ENCODE peak calls at places on chromosomes 1 and 21, in four cellular contexts. B is A549, L is breast epithelium, Y is Peyer's patch. P is an unnamed sample.

GRCh38 chr1:24932284-24932683 is 2.2 kb upstream of the RUNX3 start:
- DNase-seq in B (peak; percentile 26), L (no peak), Y (peak; percentile 78), P (peak; percentile 25)

GRCh38 chr1:93692451-93692861 is 10.8 kb upstream of the BCAR3 start:
- DNase-seq in B (peak; percentile 42), L (no peak), Y (no peak), P (no peak)

GRCh38 chr1:17207966-17208418 is 3.1 kb downstream of the PADI1 start:
- DNase-seq in B (peak; percentile 79), L (no peak), Y (peak; percentile 51), P (no peak)

GRCh38 chr21:43921979-43922945 is 57.2 kb downstream of the AGPAT3 start:
- DNase-seq in B (no peak), L (no peak), Y (no peak), P (peak; percentile 37)

GRCh38 chr1:201539561-201540404 is 856 bp downstream of the NAV1 start:
- DNase-seq in B (no peak), L (no peak), Y (peak; percentile 55), P (peak; percentile 78)

GRCh38 chr1:169053196-169053595 is 53.3 kb upstream of the ATP1B1 start:
- DNase-seq in B (no peak), L (no peak), Y (no peak), P (no peak)

GRCh38 chr1:244599937-244600350 is 53.0 kb upstream of the DESI2 start:
- DNase-seq in B (peak; percentile 82), L (no peak), Y (peak; percentile 66), P (no peak)

GRCh38 chr1:16618719-16619118 is 5.4 kb upstream of the NBPF1 start:
- DNase-seq in B (no peak), L (peak; percentile 61), Y (peak; percentile 58), P (peak; percentile 74)

GRCh38 chr1:108027389-108027788 is 62.4 kb upstream of the VAV3 start:
- DNase-seq in B (no peak), L (no peak), Y (no peak), P (no peak)

GRCh38 chr1:53393325-53393792 is 65.5 kb upstream of the LRP8 start:
- DNase-seq in B (peak; percentile 61), L (peak; percentile 81), Y (peak; percentile 87), P (peak; percentile 65)

GRCh38 chr1:205925730-205926129 is 17.5 kb downstream of the SLC26A9 start:
- DNase-seq in B (peak; percentile 84), L (no peak), Y (peak; percentile 32), P (no peak)

GRCh38 chr1:109864960-109865611 is 45.6 kb upstream of the CSF1 start:
- DNase-seq in B (no peak), L (no peak), Y (no peak), P (no peak)

GRCh38 chr1:47432071-47433036 is 5.5 kb upstream of the FOXD2 start:
- DNase-seq in B (peak; percentile 61), L (peak; percentile 80), Y (peak; percentile 80), P (peak; percentile 71)

GRCh38 chr21:36661511-36662309 is 37.2 kb upstream of the SIM2 start:
- DNase-seq in B (peak; percentile 54), L (no peak), Y (no peak), P (no peak)

GRCh38 chr1:112698366-112699310 is 8.3 kb downstream of the RHOC start:
- DNase-seq in B (no peak), L (peak; percentile 65), Y (peak; percentile 92), P (peak; percentile 75)

GRCh38 chr1:10692401-10693021 is 103.9 kb downstream of the CASZ1 start:
- DNase-seq in B (peak; percentile 52), L (no peak), Y (peak; percentile 88), P (peak; percentile 58)

GRCh38 chr1:239872554-239872953 is 219.1 kb upstream of the FMN2 start:
- DNase-seq in B (no peak), L (no peak), Y (no peak), P (no peak)

GRCh38 chr1:59293849-59294248 is 3.0 kb upstream of the FGGY start:
- DNase-seq in B (no peak), L (no peak), Y (no peak), P (no peak)

GRCh38 chr1:59295603-59296002 is 1.3 kb upstream of the FGGY start:
- DNase-seq in B (no peak), L (no peak), Y (no peak), P (no peak)

GRCh38 chr1:59292557-59292956 is 4.3 kb upstream of the FGGY start:
- DNase-seq in B (peak; percentile 58), L (no peak), Y (peak; percentile 71), P (peak; percentile 52)

GRCh38 chr1:59296358-59297256 is at the start of gene FGGY:
- DNase-seq in B (peak; percentile 96), L (peak; percentile 94), Y (peak; percentile 98), P (peak; percentile 99)

DNA sequence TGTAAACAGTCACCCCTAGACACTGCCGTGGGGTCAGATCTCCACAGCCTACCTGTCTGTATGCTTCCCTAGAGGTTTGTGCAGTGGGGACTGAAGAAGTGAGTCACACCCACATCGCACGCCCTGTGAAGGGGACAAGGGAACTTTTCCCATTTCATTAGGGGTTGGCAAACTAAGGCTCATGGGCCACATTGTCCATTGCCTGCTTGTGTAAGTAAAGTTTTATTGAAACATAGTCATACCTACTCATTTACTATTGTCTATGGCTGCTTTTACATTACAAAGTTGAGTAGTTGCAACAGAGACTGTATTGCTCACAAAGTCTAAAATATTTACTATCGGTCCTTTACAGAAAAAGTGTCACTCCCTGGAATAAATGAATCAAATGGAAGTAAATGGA is 2.5 kb upstream of the FGGY start:
- DNase-seq in B (no peak), L (no peak), Y (no peak), P (no peak)
- H3K4me1 ChIP-seq in B (peaks cover 33% of the 10 kb centered on the region), L (no peaks in the 10 kb centered on the region), Y (no peaks in the 10 kb centered on the region), P (peaks cover 34% of the 10 kb centered on the region)

DNA sequence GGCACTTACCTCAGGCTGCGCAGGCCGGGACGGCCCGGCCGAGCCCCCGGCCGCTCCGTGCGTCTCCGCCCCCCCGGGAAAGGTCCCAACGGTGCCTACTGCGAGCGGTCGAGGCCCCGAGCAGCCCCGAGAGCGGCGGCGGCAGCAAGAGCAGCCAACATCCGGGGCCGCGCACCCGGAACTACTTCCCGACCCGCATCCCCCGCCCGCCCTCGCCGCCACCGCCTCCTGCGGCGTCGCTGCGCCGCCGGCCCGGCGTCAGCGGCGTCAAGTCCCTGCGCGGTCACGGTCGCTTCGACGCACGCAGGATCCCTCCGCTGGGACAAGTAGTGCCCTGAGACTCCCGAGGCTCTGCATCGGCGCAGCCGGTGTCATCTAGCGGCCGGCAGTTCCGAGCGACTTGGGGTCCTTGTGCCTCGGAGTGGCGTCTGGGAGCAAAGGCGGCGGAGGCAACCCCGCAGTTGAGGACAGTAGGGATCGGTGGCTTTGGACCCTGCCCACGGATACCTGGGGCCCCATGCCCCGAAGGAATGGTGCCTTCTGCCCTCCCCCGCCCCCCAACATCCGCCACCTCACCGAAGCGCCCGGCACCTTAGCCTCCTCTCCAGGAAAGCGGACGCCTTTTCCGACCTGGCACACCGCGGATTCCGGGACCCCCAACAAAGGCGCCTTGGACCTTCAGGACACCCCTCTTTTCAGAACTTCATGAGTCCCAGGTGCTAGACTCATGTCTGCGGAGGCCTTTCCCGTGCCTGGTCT is at the start of gene FOXJ3:
- DNase-seq in B (peak; percentile 96), L (peak; percentile 89), Y (peak; percentile 97), P (peak; percentile 94)
- TF ChIP-seq POLR2A in B (peak; percentile 49), L (peak; percentile 57), Y (peak; percentile 69), P (peak; percentile 61)

GRCh38 chr1:89671775-89672488 is 39.0 kb downstream of the LRRC8C start:
- DNase-seq in B (peak; percentile 84), L (no peak), Y (no peak), P (no peak)

GRCh38 chr1:89670711-89671110 is 37.8 kb downstream of the LRRC8C start:
- DNase-seq in B (no peak), L (no peak), Y (no peak), P (no peak)

GRCh38 chr1:89672489-89673183 is 39.7 kb downstream of the LRRC8C start:
- DNase-seq in B (peak; percentile 45), L (no peak), Y (no peak), P (no peak)

GRCh38 chr1:89669445-89669844 is 36.5 kb downstream of the LRRC8C start:
- DNase-seq in B (no peak), L (no peak), Y (no peak), P (no peak)

DNA sequence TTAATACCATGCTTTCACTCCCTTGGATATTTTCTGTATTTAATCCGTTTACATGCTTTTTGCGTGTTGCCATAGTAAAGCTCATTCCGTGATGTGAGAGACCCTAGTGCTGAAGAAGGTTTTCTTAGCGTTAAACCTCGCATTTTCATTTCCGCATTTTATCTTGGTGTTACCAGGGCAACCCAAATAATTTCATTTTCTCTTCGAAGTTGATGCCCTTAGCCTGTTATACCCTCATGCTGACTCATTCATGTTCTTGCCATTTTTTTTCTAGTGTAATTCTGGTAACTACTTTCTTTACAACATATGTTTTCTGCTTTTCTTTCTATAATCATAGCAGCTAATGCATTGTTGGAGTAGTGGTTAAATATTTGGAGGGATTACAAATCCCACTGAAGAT is 37.2 kb downstream of the LRRC8C start:
- DNase-seq in B (no peak), L (no peak), Y (no peak), P (no peak)
- H3K4me1 ChIP-seq in B (peaks cover 40% of the 10 kb centered on the region), L (no peaks in the 10 kb centered on the region), Y (no peaks in the 10 kb centered on the region), P (peaks cover 40% of the 10 kb centered on the region)

GRCh38 chr1:6028042-6028895 is 17.4 kb upstream of the KCNAB2 start:
- DNase-seq in B (no peak), L (no peak), Y (peak; percentile 79), P (no peak)

GRCh38 chr1:6027591-6027990 is 18.1 kb upstream of the KCNAB2 start:
- DNase-seq in B (no peak), L (no peak), Y (no peak), P (no peak)

GRCh38 chr1:6025269-6026094 is 20.2 kb upstream of the KCNAB2 start:
- DNase-seq in B (no peak), L (no peak), Y (peak; percentile 57), P (no peak)

GRCh38 chr1:6024376-6024775 is 21.3 kb upstream of the KCNAB2 start:
- DNase-seq in B (no peak), L (no peak), Y (no peak), P (no peak)

GRCh38 chr1:6026095-6026809 is 19.4 kb upstream of the KCNAB2 start:
- DNase-seq in B (peak; percentile 68), L (no peak), Y (peak; percentile 99), P (peak; percentile 89)
- TF ChIP-seq POLR2A in B (peak; percentile 30), L (no peak), Y (peak; percentile 65), P (no peak)

DNA sequence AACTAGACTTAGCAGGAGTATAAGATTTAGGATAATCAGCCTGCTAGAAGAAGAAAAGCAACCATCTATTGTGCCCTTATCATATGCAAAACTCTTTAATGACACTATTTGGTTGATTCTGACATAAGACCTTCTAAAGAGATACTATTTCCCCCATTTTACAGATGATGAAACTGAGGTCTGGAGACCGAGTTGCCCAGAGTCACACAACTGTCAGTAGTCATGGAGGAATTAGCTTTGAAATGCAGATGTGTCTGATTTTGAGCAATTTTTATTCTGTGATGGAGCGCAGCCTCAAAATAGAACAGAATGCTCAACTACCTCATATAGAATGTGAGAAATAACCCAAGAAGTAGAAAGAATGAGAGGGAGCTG is 69.0 kb downstream of the CD58 start:
- DNase-seq in B (no peak), L (no peak), Y (no peak), P (no peak)
- H3K4me1 ChIP-seq in B (peaks cover 31% of the 10 kb centered on the region), L (no peaks in the 10 kb centered on the region), Y (peaks cover 19% of the 10 kb centered on the region), P (peaks cover 5% of the 10 kb centered on the region)

GRCh38 chr1:213015099-213016050 is at the start of gene ANGEL2:
- DNase-seq in B (peak; percentile 98), L (peak; percentile 93), Y (peak; percentile 99), P (peak; percentile 98)
- TF ChIP-seq POLR2A in B (peak; percentile 71), L (peak; percentile 25), Y (peak; percentile 13), P (peak; percentile 51)

GRCh38 chr1:12201343-12202189 is 28.3 kb upstream of the VPS13D start:
- DNase-seq in B (no peak), L (no peak), Y (peak; percentile 46), P (no peak)
- H3K4me1 ChIP-seq in B (no peaks in the 10 kb centered on the region), L (no peaks in the 10 kb centered on the region), Y (no peaks in the 10 kb centered on the region), P (no peaks in the 10 kb centered on the region)

GRCh38 chr1:9181990-9182783 is 52.4 kb upstream of the H6PD start:
- DNase-seq in B (peak; percentile 50), L (no peak), Y (peak; percentile 63), P (peak; percentile 54)
- TF ChIP-seq POLR2A in B (peak; percentile 47), L (no peak), Y (no peak), P (no peak)

P was measured in heart left ventricle.